ENCODE peak calls at places on chromosomes 4 and X, in seven cellular contexts. D is HCT116, W is HepG2, X is T47D, I is H1, Z is GM12878, F is K562. K is an unnamed sample.
A peak's percentile ranks its signal among the peaks of the same experiment; 100 is the strongest.

GRCh38 chrX:74535633-74536141 is 78.7 kb downstream of the RLIM start:
- DNase-seq in W (peak; percentile 1), D (no peak), I (no peak), X (peak; percentile 13), F (peak; percentile 12), Z (no peak), K (peak; percentile 50)

GRCh38 chrX:57286507-57287251 is at the start of gene FAAH2:
- DNase-seq in F (peak; percentile 7), X (peak; percentile 13), I (no peak), Z (peak; percentile 23), W (peak; percentile 57), D (peak; percentile 90), K (no peak)

GRCh38 chrX:96480081-96480480 is 204.6 kb upstream of the DIAPH2 start:
- DNase-seq in X (no peak), W (no peak), D (no peak), I (no peak), F (no peak), Z (no peak), K (no peak)

GRCh38 chr4:89939464-89939863 is 44.8 kb downstream of the MMRN1 start:
- DNase-seq in F (no peak), W (no peak), I (no peak), Z (no peak), D (no peak), X (no peak), K (no peak)

GRCh38 chr4:80484707-80485106 is 149.2 kb downstream of the CFAP299 start:
- DNase-seq in W (no peak), X (no peak), Z (no peak), I (no peak), D (no peak), F (no peak), K (no peak)

GRCh38 chr4:75985116-75985515 is 5.6 kb downstream of the SDAD1 start:
- DNase-seq in F (no peak), Z (no peak), I (no peak), D (no peak), W (no peak), X (no peak), K (no peak)

GRCh38 chr4:36128689-36129088 is 115.6 kb downstream of the ARAP2 start:
- DNase-seq in I (no peak), D (no peak), X (no peak), Z (no peak), W (no peak), F (no peak), K (no peak)

GRCh38 chr4:115790812-115791211 is 677.4 kb upstream of the NDST4 start:
- DNase-seq in D (no peak), F (no peak), X (no peak), Z (no peak), I (no peak), W (no peak), K (no peak)

GRCh38 chrX:68945603-68946228 is 116.9 kb downstream of the EFNB1 start:
- DNase-seq in W (no peak), Z (no peak), F (peak; percentile 36), I (no peak), X (no peak), D (no peak), K (no peak)

GRCh38 chr4:76634239-76634638 is 199.2 kb downstream of the SHROOM3 start:
- DNase-seq in X (no peak), F (no peak), W (no peak), D (no peak), I (no peak), Z (no peak), K (no peak)

GRCh38 chr4:139902328-139903217 is 237.0 kb downstream of the MGST2 start:
- DNase-seq in D (no peak), I (no peak), F (no peak), X (no peak), Z (no peak), W (no peak), K (peak; percentile 54)

GRCh38 chrX:120125444-120125843 is 9.7 kb upstream of the RHOXF1 start:
- DNase-seq in Z (no peak), D (no peak), X (no peak), I (no peak), W (no peak), F (no peak), K (no peak)

GRCh38 chrX:80181079-80181478 is 166.5 kb downstream of the TBX22 start:
- DNase-seq in Z (no peak), F (peak; percentile 7), W (no peak), X (no peak), D (no peak), I (no peak), K (no peak)

GRCh38 chrX:38379088-38379487 is 26.7 kb downstream of the OTC start:
- DNase-seq in X (no peak), Z (no peak), F (no peak), I (no peak), W (no peak), D (no peak), K (no peak)

GRCh38 chr4:58435871-58436270 is 1325.7 kb upstream of the IGFBP7 start:
- DNase-seq in F (no peak), W (no peak), X (no peak), Z (no peak), D (no peak), I (no peak), K (no peak)

GRCh38 chrX:152819732-152820131 is 10.8 kb downstream of the CETN2 start:
- DNase-seq in X (no peak), Z (no peak), W (no peak), I (no peak), D (no peak), F (no peak), K (no peak)

GRCh38 chrX:334971-335757 is 16.6 kb upstream of the GTPBP6 start:
- DNase-seq in X (no peak), D (no peak), W (no peak), F (no peak), I (no peak), Z (no peak), K (no peak)

GRCh38 chr4:54095110-54095800 is 4.7 kb upstream of the GSX2 start:
- DNase-seq in F (no peak), I (no peak), W (no peak), Z (no peak), D (no peak), X (no peak), K (no peak)

GRCh38 chr4:6197433-6198174 is 2.7 kb downstream of the JAKMIP1 start:
- DNase-seq in X (no peak), F (no peak), Z (no peak), I (no peak), D (no peak), W (no peak), K (no peak)

GRCh38 chr4:8409271-8410065 is 31.1 kb downstream of the ACOX3 start:
- DNase-seq in Z (no peak), I (no peak), D (no peak), X (no peak), W (no peak), F (peak; percentile 75), K (peak; percentile 52)
- TF ChIP-seq JUND in Z (no peak), I (no peak), D (no peak), X (no peak), W (no peak), F (no peak), K (no peak)

GRCh38 chr4:4864940-4865704 is 5.7 kb downstream of the MSX1 start:
- DNase-seq in Z (no peak), I (no peak), W (no peak), X (no peak), D (no peak), F (no peak), K (peak; percentile 40)
- TF ChIP-seq JUND in Z (no peak), I (no peak), W (no peak), X (no peak), D (no peak), F (no peak), K (no peak)

DNA sequence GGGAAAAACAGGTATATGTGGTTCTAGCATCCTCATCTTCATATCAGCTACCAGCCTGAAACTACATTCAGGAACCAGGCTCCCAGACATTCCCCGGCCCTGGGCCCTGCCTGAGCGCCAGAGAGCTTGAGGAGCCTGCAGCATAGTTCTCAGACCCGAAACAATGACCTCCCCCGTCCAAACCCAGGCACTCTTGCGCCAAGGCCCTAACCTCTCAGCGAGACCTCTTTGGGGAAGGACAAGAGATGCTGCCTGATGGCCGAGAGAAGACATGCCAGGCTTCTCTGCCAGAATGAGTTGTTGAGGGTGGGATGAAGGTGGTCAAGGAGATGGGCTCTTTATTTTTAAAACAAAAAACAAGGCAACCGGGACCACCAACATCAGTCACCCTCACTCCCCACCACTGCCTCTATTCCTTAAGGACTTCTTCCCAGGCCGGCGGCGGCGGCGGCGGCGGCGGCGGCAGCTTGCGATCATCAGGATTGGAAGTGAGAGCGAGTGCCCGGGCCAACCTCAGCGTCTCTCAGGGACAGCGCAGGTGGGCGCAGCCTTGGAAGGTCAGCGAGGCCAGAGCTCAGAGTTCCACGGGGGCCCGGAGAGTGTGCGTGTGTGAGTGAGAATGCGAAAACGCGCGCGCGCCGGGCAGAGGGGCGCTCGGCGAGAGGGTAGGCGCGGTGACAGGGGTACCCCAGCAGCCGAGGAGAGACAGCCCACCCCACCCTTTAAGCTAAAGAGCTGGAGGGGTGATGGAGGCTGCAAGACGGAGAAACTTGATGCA is 619 bp downstream of the INPP4B start:
- DNase-seq in W (no peak), D (no peak), I (no peak), Z (no peak), X (no peak), F (no peak), K (peak; percentile 44)
- TF ChIP-seq JUND in W (no peak), D (no peak), I (no peak), Z (no peak), X (no peak), F (no peak), K (no peak)

GRCh38 chrX:19800821-19801220 is 86.6 kb downstream of the SH3KBP1 start:
- DNase-seq in X (no peak), F (peak; percentile 5), I (no peak), D (no peak), W (no peak), Z (no peak), K (no peak)

GRCh38 chrX:19798423-19798822 is 89.0 kb downstream of the SH3KBP1 start:
- DNase-seq in Z (no peak), F (no peak), W (no peak), I (no peak), D (no peak), X (no peak), K (no peak)

GRCh38 chrX:19804168-19804567 is 83.2 kb downstream of the SH3KBP1 start:
- DNase-seq in F (no peak), X (no peak), D (no peak), W (no peak), Z (no peak), I (no peak), K (no peak)

GRCh38 chrX:19795289-19795688 is 92.1 kb downstream of the SH3KBP1 start:
- DNase-seq in F (no peak), X (no peak), I (no peak), Z (no peak), W (no peak), D (no peak), K (no peak)

DNA sequence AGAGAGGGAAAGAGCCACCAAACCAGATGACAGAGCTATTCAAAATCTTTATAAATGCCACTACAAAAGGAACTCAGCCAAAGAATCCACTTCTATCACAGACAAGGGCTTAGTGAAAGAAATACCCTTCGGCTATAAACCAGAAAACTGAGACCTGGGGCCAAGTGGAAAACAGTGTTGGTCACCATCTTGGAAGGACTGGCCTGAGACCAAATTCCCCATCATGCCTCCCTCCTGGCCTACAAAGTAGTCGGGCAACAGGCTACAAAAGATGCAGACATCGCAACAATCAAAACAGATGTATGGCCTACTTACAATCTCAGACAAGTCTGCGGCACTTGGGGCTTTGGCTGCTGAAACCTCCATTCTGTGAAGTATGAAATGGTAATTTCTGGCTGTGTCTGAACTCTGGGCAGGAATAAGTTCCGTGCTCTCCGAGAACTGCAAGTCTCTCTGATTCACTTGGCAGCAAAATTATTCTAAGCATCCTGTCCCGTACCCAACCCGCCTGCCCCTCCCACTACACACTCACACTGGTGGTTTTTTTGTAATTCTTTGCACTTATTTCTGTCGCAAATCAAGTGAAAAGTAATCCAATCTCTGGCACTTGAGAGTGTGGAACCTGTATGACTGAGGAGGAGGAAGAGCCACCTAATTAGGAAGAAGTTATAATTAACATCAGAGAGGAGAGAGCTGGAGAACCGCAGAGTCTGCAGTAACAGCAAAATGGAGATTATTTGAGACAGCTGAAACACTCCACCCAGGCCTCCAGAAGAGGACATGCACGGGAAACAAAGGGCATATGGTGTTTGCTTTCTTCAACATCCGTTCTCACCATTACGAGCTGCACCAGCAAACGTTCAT is 87.8 kb downstream of the SH3KBP1 start:
- DNase-seq in Z (no peak), D (no peak), X (no peak), F (no peak), W (no peak), I (no peak), K (no peak)
- TF ChIP-seq JUND in Z (no peak), D (no peak), X (no peak), F (no peak), W (no peak), I (no peak), K (no peak)